ENCODE peak calls at places on chromosomes 4 and X, in four cellular contexts. Q is K562, R is HepG2, K is GM12878. O is an unnamed sample.

GRCh38 chr4:8319731-8320385 is 50.3 kb downstream of the HTRA3 start:
- DNase-seq in Q (no peak), R (no peak), K (no peak), O (no peak)

GRCh38 chrX:10483191-10483808 is 137.1 kb downstream of the MID1 start:
- DNase-seq in Q (no peak), R (no peak), K (no peak), O (no peak)

GRCh38 chr4:143515905-143516304 is 2.4 kb downstream of the SMARCA5 start:
- DNase-seq in Q (no peak), R (no peak), K (no peak), O (no peak)

GRCh38 chrX:143634701-143635442 is 1.0 kb downstream of the SLITRK4 start:
- DNase-seq in Q (no peak), R (no peak), K (no peak), O (no peak)

GRCh38 chrX:31227250-31227649 is 155.4 kb upstream of the FTHL17 start:
- DNase-seq in Q (no peak), R (peak), K (no peak), O (no peak)

GRCh38 chr4:108034560-108034959 is 44.9 kb downstream of the HADH start:
- DNase-seq in Q (no peak), R (no peak), K (no peak), O (no peak)

GRCh38 chr4:142406917-142407501 is 439.1 kb downstream of the INPP4B start:
- DNase-seq in Q (no peak), R (no peak), K (no peak), O (no peak)

GRCh38 chr4:124111922-124112321 is 600.6 kb downstream of the ANKRD50 start:
- DNase-seq in Q (peak), R (peak), K (no peak), O (no peak)

GRCh38 chrX:133929836-133930464 is 55.4 kb downstream of the GPC3 start:
- DNase-seq in Q (no peak), R (no peak), K (no peak), O (no peak)

GRCh38 chr4:3640587-3640962 is 108.4 kb upstream of the LRPAP1 start:
- DNase-seq in Q (no peak), R (no peak), K (no peak), O (no peak)

GRCh38 chr4:156638925-156639605 is 332.5 kb downstream of the PDGFC start:
- DNase-seq in Q (no peak), R (no peak), K (no peak), O (no peak)

GRCh38 chr4:15917297-15917696 is 21.2 kb downstream of the FGFBP1 start:
- DNase-seq in Q (no peak), R (no peak), K (no peak), O (no peak)

GRCh38 chr4:184613405-184613804 is 35.8 kb downstream of the CASP3 start:
- DNase-seq in Q (no peak), R (no peak), K (no peak), O (no peak)

GRCh38 chrX:97229318-97229717 is 345.6 kb downstream of the RPA4 start:
- DNase-seq in Q (no peak), R (no peak), K (no peak), O (no peak)

GRCh38 chr4:142812091-142812490 is 34.0 kb downstream of the INPP4B start:
- DNase-seq in Q (no peak), R (no peak), K (no peak), O (no peak)

DNA sequence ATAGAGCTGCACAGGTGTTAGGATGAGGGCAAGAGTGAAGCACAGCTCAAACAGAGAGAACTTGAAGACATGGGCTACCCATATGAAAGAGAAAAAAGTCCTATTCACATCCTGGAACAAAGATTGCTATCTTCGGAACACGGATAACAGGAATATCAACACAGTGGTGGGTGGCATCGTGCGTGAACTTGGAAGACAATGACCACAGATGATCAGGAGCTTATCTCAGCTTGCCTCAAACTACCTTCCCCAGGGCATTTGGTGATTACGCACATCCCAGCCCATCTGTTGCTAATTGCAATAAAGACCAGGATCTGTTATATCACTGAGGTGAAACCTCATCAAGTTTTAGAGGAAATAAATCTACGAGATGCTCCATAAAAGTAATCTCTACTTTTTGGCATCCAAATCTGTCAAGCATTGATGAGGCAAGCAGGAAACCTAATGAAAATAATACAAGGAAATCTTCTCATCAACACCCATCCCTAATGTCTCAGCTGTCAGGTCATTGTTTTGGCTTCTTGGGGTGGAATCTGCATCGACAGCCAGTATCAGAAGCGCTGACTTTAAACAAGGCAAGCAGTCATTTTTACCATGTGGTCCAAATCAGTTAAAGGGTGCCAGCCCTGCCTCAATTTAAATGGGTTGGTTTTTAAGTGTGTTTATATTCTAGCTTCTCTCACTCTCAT is 188.2 kb downstream of the SPCS3 start:
- DNase-seq in Q (no peak), R (no peak), K (no peak), O (no peak)
- TF ChIP-seq ETV6 in Q (no peak), R (no peak), K (no peak), O (no peak)

GRCh38 chr4:139869810-139870209 is 204.2 kb downstream of the MGST2 start:
- DNase-seq in Q (no peak), R (no peak), K (no peak), O (no peak)

GRCh38 chr4:139876328-139876941 is 210.8 kb downstream of the MGST2 start:
- DNase-seq in Q (no peak), R (no peak), K (no peak), O (no peak)

GRCh38 chr4:139872274-139872673 is 206.7 kb downstream of the MGST2 start:
- DNase-seq in Q (no peak), R (peak), K (no peak), O (no peak)

GRCh38 chr4:139875456-139875855 is 209.8 kb downstream of the MGST2 start:
- DNase-seq in Q (no peak), R (no peak), K (no peak), O (peak)

GRCh38 chr4:139873111-139873866 is 207.7 kb downstream of the MGST2 start:
- DNase-seq in Q (no peak), R (no peak), K (no peak), O (no peak)
- TF ChIP-seq ETV6 in Q (no peak), R (no peak), K (no peak), O (no peak)

DNA sequence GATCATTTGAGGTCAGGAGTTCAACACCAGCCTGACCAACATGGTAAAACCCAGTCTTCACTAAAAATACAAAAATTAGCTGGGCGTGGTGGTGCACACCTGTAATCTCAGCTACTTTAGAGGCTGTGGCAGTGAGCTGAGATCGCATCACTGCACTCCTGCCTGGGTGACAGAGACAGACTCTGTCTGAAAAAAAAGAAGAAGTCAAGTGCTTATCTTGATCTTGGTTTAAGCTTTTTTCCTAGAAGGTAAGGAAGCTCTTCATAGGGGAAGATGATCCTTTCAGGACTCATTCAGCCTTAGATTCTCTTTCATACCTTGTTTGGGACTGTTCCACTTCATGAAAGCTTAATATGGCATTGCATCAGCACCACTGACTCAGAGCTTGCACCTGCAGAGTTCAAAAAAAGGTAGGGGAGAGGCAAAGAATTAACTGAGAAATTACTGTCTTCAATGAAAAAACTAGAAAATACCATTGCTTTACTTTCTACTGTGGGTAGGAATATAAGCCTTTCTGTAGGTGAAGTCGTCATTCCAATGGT is 70.8 kb upstream of the EPGN start:
- DNase-seq in Q (no peak), R (no peak), K (no peak), O (no peak)
- TF ChIP-seq ETV6 in Q (no peak), R (no peak), K (no peak), O (no peak)

GRCh38 chr4:145279122-145279960 is 99.0 kb upstream of the OTUD4 start:
- DNase-seq in Q (no peak), R (no peak), K (no peak), O (no peak)
- TF ChIP-seq ETV6 in Q (no peak), R (no peak), K (no peak), O (no peak)

GRCh38 chrX:14956813-14957212 is 83.6 kb downstream of the MOSPD2 start:
- DNase-seq in Q (no peak), R (no peak), K (no peak), O (no peak)
- TF ChIP-seq ETV6 in Q (no peak), R (no peak), K (no peak), O (no peak)

O was measured in WTC11.